ENCODE peak calls at places on chromosomes 4 and X, in six cellular contexts. P is GM12878, E is upper lobe of left lung, I is A549, F is HepG2, U is K562. L is an unnamed sample. For H3K4me1, the result is how much of the 10 kb centered on the place peaks cover.

GRCh38 chr4:121177238-121178137 is 13.4 kb upstream of the TNIP3 start:
- ATAC-seq in P (no peak), E (peak), I (no peak), F (no peak), U (no peak), L (no peak)

GRCh38 chr4:98626350-98626749 is 32.1 kb downstream of the TSPAN5 start:
- ATAC-seq in P (peak), E (no peak), I (peak), F (no peak), U (peak), L (peak)

GRCh38 chrX:48648299-48648698 is 35.3 kb upstream of the WAS start:
- ATAC-seq in P (peak), E (peak), I (peak), F (peak), U (peak), L (peak)

GRCh38 chrX:115564243-115564642 is 3.3 kb downstream of the PLS3 start:
- ATAC-seq in P (no peak), E (no peak), I (no peak), F (no peak), U (no peak), L (no peak)

GRCh38 chrX:111337067-111337466 is 66.8 kb upstream of the CAPN6 start:
- ATAC-seq in P (no peak), E (no peak), I (no peak), F (no peak), U (no peak), L (no peak)

GRCh38 chr4:82500106-82500738 is 61.6 kb downstream of the TMEM150C start:
- ATAC-seq in P (no peak), E (no peak), I (no peak), F (no peak), U (no peak), L (no peak)

GRCh38 chrX:108439434-108439883 is at the start of gene COL4A5:
- ATAC-seq in P (no peak), E (peak), I (peak), F (peak), U (peak), L (peak)

GRCh38 chrX:47797084-47797483 is 39.6 kb upstream of the ZNF81 start:
- ATAC-seq in P (no peak), E (no peak), I (no peak), F (no peak), U (no peak), L (no peak)

GRCh38 chrX:3655181-3655580 is 58.3 kb downstream of the PRKX start:
- ATAC-seq in P (no peak), E (no peak), I (no peak), F (no peak), U (no peak), L (no peak)

GRCh38 chr4:137307806-137308205 is 224.5 kb downstream of the PCDH18 start:
- ATAC-seq in P (no peak), E (peak), I (no peak), F (no peak), U (no peak), L (peak)

GRCh38 chr4:171464499-171464898 is 348.7 kb upstream of the GALNTL6 start:
- ATAC-seq in P (no peak), E (no peak), I (no peak), F (no peak), U (no peak), L (no peak)
- TF ChIP-seq POLR2A in P (no peak), E (no peak), I (no peak), F (no peak), U (no peak), L (no peak)

GRCh38 chr4:39976141-39976944 is 1.4 kb downstream of the PDS5A start:
- ATAC-seq in P (peak), E (peak), I (peak), F (peak), U (peak), L (peak)

GRCh38 chr4:39975488-39976089 is 2.1 kb downstream of the PDS5A start:
- ATAC-seq in P (no peak), E (no peak), I (no peak), F (no peak), U (no peak), L (no peak)

GRCh38 chr4:39970559-39971270 is 7.0 kb downstream of the PDS5A start:
- ATAC-seq in P (peak), E (peak), I (peak), F (peak), U (peak), L (no peak)
- H3K4me1 ChIP-seq in P (under half), E (under half), I (under half), F (under half), U (under half), L (under half)

DNA sequence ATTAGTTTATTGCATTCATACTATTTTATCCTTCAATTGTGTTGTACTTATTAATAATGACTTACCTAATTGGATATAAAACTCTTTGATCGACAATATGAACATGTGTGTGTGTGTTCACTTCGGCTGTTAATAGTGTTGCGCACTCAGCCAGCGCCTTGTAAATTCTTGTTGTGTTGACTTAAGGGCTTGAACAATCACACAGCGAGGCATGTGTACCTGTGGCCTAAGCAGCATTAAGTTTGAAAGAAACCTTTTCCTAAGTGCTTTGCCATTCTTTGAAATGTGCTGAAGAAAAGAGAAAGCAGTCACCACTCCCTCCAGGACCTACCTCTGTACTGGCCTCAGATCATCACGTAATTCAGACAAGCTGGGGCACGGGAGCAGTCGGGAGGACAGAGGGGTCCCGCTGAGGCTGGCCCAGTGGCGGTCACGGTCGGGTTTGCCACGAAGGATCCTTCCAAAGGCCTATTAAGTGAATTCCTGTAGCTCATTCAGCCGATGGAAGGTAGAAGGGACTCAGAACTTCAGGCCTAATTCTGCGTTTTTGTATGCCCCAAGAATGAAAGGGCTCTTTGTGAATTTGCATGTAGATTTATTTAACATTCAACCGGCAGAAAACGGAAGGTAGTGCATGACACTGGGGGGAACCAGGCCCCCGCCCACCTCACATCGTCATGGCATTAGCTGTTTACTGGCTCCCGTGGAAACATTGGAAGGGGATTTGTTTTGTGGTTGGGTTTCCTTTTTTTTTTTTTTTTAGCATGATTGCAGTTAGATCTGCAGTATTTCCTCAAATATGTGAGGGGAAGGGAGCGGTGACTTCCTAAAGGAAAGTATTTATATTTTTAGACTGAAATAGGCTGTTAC is 106.3 kb downstream of the TRAPPC11 start:
- ATAC-seq in P (no peak), E (peak), I (no peak), F (peak), U (no peak), L (peak)
- TF ChIP-seq EP300 in P (no peak), E (no peak), I (no peak), F (no peak), U (no peak), L (no peak)

GRCh38 chr4:91171217-91171616 is 1044.0 kb downstream of the CCSER1 start:
- ATAC-seq in P (no peak), E (no peak), I (no peak), F (no peak), U (no peak), L (no peak)

GRCh38 chr4:91170756-91171155 is 1043.6 kb downstream of the CCSER1 start:
- ATAC-seq in P (no peak), E (no peak), I (no peak), F (no peak), U (no peak), L (no peak)
- TF ChIP-seq POLR2A in P (no peak), E (no peak), I (no peak), F (no peak), U (no peak), L (no peak)

DNA sequence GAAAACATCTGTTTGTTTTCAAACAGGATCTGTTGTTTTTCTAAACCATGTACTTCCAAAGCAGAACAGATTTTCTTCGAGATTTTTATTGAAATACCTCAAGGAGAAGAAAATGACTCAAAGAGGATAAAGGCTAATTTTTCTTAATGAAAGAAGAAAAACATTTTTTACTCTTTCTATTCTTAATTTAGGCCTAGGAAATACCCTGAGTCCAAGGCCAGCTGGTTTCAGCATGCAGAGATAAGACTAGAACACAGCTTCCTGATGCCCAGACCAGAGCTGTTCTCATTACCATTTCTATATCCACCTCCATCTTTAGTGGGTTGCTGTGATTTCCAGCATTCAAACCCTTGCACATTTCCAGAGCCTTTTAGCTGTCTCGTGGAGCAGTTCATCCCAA is 18.3 kb downstream of the GAB1 start:
- ATAC-seq in P (peak), E (no peak), I (no peak), F (no peak), U (no peak), L (no peak)
- H3K4me1 ChIP-seq in P (under half), E (half or more), I (under half), F (under half), U (under half), L (half or more)

GRCh38 chrX:2581296-2581695 is 80.5 kb upstream of the DHRSX start:
- ATAC-seq in P (no peak), E (no peak), I (no peak), F (no peak), U (no peak), L (no peak)

GRCh38 chrX:2574271-2574670 is 73.5 kb upstream of the DHRSX start:
- ATAC-seq in P (no peak), E (no peak), I (no peak), F (no peak), U (no peak), L (no peak)

GRCh38 chrX:2578864-2579263 is 78.1 kb upstream of the DHRSX start:
- ATAC-seq in P (no peak), E (no peak), I (no peak), F (peak), U (no peak), L (no peak)

GRCh38 chrX:2576793-2577192 is 76.0 kb upstream of the DHRSX start:
- ATAC-seq in P (no peak), E (no peak), I (peak), F (peak), U (peak), L (no peak)

GRCh38 chrX:2577844-2578444 is 77.2 kb upstream of the DHRSX start:
- ATAC-seq in P (no peak), E (no peak), I (peak), F (no peak), U (no peak), L (no peak)
- TF ChIP-seq EP300 in P (no peak), E (no peak), I (no peak), F (no peak), U (no peak), L (no peak)

DNA sequence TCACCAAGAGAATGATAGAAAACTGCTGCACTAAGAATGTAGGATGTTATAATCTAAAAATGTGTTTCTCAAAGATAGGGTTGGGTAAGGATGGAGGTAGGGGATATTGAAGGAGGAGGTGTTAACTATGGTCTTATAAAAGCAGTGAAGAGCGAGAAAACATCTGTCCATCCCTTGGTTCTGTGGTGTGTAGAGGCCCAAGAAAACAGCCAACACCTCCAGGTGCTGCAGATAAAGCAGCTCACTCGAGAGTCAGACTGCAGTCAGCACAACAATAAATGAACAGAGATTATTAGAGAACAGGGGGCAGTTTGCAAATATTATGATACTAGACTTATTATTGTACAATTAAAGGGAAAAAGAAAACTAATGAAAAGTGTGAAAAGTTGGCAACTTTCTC is 141.5 kb downstream of the CAMK2D start:
- ATAC-seq in P (no peak), E (no peak), I (no peak), F (no peak), U (no peak), L (no peak)
- TF ChIP-seq POLR2A in P (no peak), E (no peak), I (no peak), F (no peak), U (no peak), L (no peak)